ENCODE peak calls at places on chromosomes 16 and 17, in six cellular contexts. S, U, E, M, R and B are unnamed samples.

GRCh38 chr17:61247438-61247837 is 152.2 kb upstream of the TBX2 start:
- DNase-seq in S (no peak), U (no peak), E (no peak), M (no peak), R (no peak), B (no peak)

GRCh38 chr17:80455328-80455710 is 21.1 kb downstream of the NPTX1 start:
- DNase-seq in S (peak), U (no peak), E (no peak), M (peak), R (peak), B (no peak)

GRCh38 chr16:1105888-1106620 is 10.0 kb upstream of the C1QTNF8 start:
- DNase-seq in S (peak), U (no peak), E (peak), M (peak), R (peak), B (peak)

GRCh38 chr16:77807-78443 is at the start of gene MPG:
- DNase-seq in S (peak), U (no peak), E (peak), M (peak), R (peak), B (peak)

GRCh38 chr17:80068301-80069160 is 32.1 kb downstream of the CCDC40 start:
- DNase-seq in S (no peak), U (no peak), E (peak), M (peak), R (peak), B (no peak)

GRCh38 chr16:69522732-69523404 is 42.9 kb upstream of the NFAT5 start:
- DNase-seq in S (peak), U (no peak), E (no peak), M (no peak), R (no peak), B (no peak)

GRCh38 chr16:84223456-84223855 is 16.4 kb downstream of the KCNG4 start:
- DNase-seq in S (no peak), U (no peak), E (no peak), M (no peak), R (no peak), B (no peak)

GRCh38 chr16:85017151-85017550 is 5.8 kb upstream of the ZDHHC7 start:
- DNase-seq in S (no peak), U (no peak), E (no peak), M (no peak), R (no peak), B (no peak)

GRCh38 chr17:78038748-78039288 is 80.3 kb downstream of the TNRC6C start:
- DNase-seq in S (no peak), U (no peak), E (no peak), M (no peak), R (no peak), B (no peak)

GRCh38 chr17:17888821-17889220 is 52.0 kb upstream of the SREBF1 start:
- DNase-seq in S (peak), U (no peak), E (no peak), M (no peak), R (no peak), B (no peak)

GRCh38 chr16:65728172-65728571 is 606.3 kb upstream of the CDH11 start:
- DNase-seq in S (peak), U (no peak), E (no peak), M (no peak), R (peak), B (no peak)

GRCh38 chr16:65727534-65728137 is 605.8 kb upstream of the CDH11 start:
- DNase-seq in S (no peak), U (no peak), E (no peak), M (no peak), R (no peak), B (no peak)

GRCh38 chr16:65725156-65725845 is 603.4 kb upstream of the CDH11 start:
- DNase-seq in S (no peak), U (no peak), E (no peak), M (no peak), R (peak), B (peak)

GRCh38 chr16:65731840-65732239 is 610.0 kb upstream of the CDH11 start:
- DNase-seq in S (no peak), U (no peak), E (no peak), M (no peak), R (no peak), B (no peak)

DNA sequence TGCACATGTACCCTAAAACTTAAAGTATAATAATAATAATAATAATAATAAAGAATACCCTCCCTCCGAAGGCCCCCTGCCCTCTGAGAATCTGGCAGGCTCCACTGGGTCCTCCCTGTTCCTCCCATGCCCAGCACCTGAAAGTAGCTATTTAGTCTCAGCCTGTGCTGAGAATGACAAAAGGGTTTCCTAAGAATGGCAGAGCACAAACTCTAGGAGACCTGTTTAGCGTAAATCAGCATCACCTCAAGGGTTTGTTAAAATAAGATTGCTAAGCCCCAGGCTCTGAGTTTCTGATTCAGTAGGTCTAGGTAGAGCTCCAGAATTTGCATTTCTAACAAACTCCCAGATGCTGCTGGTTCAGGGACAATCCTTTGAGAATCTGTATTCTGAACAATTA is 606.8 kb upstream of the CDH11 start:
- DNase-seq in S (no peak), U (no peak), E (no peak), M (no peak), R (no peak), B (no peak)
- H3K27ac ChIP-seq in S (no peak), U (no peak), E (no peak), M (no peak), R (no peak), B (no peak)

GRCh38 chr16:81324808-81325207 is 10.0 kb downstream of the GAN start:
- DNase-seq in S (no peak), U (no peak), E (no peak), M (no peak), R (no peak), B (no peak)

GRCh38 chr16:81333356-81333755 is 18.6 kb downstream of the GAN start:
- DNase-seq in S (no peak), U (no peak), E (no peak), M (no peak), R (no peak), B (no peak)

GRCh38 chr16:81327483-81328196 is 12.9 kb downstream of the GAN start:
- DNase-seq in S (no peak), U (no peak), E (no peak), M (no peak), R (no peak), B (no peak)

GRCh38 chr16:81326971-81327370 is 12.2 kb downstream of the GAN start:
- DNase-seq in S (no peak), U (no peak), E (no peak), M (no peak), R (no peak), B (no peak)

DNA sequence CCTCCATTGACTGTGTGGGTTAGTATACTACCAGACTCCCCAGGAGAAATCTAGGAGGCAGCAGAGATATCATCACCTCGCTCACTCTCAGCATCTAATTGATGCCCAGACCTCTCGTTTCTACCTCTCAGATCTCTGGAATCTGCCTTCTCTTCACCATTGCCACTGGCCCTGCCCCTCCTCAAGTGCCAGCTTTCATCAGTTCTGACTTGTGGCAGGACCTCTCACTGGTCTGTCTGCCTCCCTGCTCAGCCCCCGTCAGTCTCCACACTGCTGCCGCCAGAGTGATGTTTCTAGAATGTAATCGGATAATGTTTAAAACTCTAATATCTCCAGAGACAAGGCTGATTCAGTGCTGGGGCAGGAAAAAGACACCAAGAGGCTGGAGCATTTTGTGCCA is 15.2 kb downstream of the GAN start:
- DNase-seq in S (no peak), U (no peak), E (no peak), M (no peak), R (no peak), B (no peak)
- H3K27ac ChIP-seq in S (no peak), U (no peak), E (no peak), M (no peak), R (no peak), B (no peak)

GRCh38 chr17:75238684-75239191 is 22.7 kb downstream of the GGA3 start:
- DNase-seq in S (peak), U (no peak), E (peak), M (no peak), R (peak), B (peak)

GRCh38 chr17:75239778-75240393 is 21.5 kb downstream of the GGA3 start:
- DNase-seq in S (no peak), U (no peak), E (no peak), M (no peak), R (no peak), B (no peak)

GRCh38 chr17:75240394-75241142 is 20.8 kb downstream of the GGA3 start:
- DNase-seq in S (peak), U (no peak), E (no peak), M (no peak), R (no peak), B (peak)

GRCh38 chr17:75238020-75238580 is 23.3 kb downstream of the GGA3 start:
- DNase-seq in S (no peak), U (no peak), E (no peak), M (no peak), R (no peak), B (no peak)

DNA sequence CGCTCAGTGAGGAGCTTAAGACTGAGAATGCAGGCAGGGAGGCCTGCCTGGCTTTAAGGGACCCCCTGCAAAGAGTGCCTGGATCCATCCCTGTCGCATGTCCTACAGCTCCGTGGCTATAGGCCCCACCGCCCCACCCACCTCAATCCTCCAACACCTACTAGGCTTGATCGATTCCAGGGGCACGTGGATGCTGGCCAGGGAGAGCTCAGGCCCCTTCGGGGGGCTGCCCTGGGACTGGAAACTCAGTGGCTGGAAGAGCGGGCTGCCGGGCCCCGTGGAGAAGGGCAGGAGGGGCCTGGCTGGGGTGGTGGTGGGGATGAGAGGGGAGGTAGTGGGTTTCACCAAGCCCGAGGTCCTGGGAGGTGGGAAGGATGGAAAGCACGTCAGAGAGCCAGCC is 22.2 kb downstream of the GGA3 start:
- DNase-seq in S (no peak), U (no peak), E (no peak), M (no peak), R (no peak), B (no peak)
- H3K27ac ChIP-seq in S (no peak), U (no peak), E (no peak), M (no peak), R (no peak), B (no peak)

GRCh38 chr16:58866935-58867334 is 132.8 kb upstream of the GOT2 start:
- DNase-seq in S (peak), U (no peak), E (no peak), M (no peak), R (no peak), B (no peak)
- H3K27ac ChIP-seq in S (no peak), U (no peak), E (no peak), M (no peak), R (no peak), B (no peak)

DNA sequence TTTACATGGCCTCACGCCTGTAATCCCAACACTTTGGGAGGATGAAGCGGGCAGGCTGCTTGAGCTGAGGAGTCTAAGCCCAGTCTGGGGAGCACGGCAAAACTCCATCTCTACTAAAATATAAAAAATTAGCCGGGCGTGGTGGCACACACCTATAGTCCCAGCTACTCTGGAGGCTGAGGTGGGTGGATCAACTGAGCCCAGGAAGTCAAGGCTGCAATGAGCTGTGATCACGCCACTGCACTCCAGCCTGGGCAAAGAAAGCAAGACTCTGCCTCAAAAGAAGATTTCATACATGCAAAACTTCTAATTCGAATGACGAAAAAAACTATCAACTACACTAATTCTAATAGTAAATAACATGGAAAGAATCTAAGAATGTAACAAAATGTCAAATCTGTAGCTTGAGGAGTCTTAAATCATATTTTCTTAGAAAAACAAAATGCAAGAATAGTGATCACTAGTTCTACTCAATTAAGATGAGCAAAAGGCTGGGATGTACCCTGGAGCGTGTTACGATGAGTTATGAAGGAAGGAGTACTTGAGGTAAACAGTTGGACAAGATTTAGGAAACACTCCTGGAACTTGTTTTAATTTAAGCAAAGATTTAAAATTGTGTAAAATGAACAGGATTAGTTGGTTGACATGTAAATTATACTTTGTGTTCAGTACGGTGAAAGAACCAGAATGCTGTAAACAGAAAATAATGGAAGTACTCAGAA is 20.7 kb downstream of the YWHAE start:
- DNase-seq in S (no peak), U (no peak), E (no peak), M (no peak), R (no peak), B (no peak)
- H3K27ac ChIP-seq in S (no peak), U (peak), E (no peak), M (peak), R (peak), B (no peak)